ENCODE peak calls at places on chromosome 18, in four cellular contexts. E is A549, O is HepG2, X is H1. M is an unnamed sample.

GRCh38 chr18:44715245-44715644 is 34.6 kb downstream of the SETBP1 start:
- DNase-seq in O (no peak), E (no peak), X (no peak), M (no peak)

GRCh38 chr18:24170389-24170788 is 31.5 kb downstream of the CABYR start:
- DNase-seq in X (no peak), E (no peak), O (peak), M (no peak)

GRCh38 chr18:50590625-50591024 is 30.7 kb downstream of the MAPK4 start:
- DNase-seq in E (no peak), X (no peak), O (no peak), M (no peak)

GRCh38 chr18:32372381-32373061 is 98.2 kb downstream of the GAREM1 start:
- DNase-seq in E (peak), X (no peak), O (peak), M (no peak)

GRCh38 chr18:13440277-13441248 is 222.0 kb downstream of the LDLRAD4 start:
- DNase-seq in E (no peak), O (no peak), X (no peak), M (no peak)

GRCh38 chr18:2338601-2339000 is 232.7 kb downstream of the METTL4 start:
- DNase-seq in E (no peak), X (no peak), O (no peak), M (no peak)

GRCh38 chr18:35111086-35111485 is 69.9 kb downstream of the MAPRE2 start:
- DNase-seq in E (no peak), O (no peak), X (no peak), M (no peak)

GRCh38 chr18:76619342-76620315 is 124.6 kb upstream of the ZNF516 start:
- DNase-seq in E (no peak), O (no peak), X (peak), M (no peak)

GRCh38 chr18:21004721-21005120 is 106.9 kb downstream of the ROCK1 start:
- DNase-seq in O (no peak), X (no peak), E (peak), M (no peak)

GRCh38 chr18:64171576-64171975 is 22.7 kb upstream of the LINC00305 start:
- DNase-seq in O (no peak), X (no peak), E (no peak), M (no peak)

GRCh38 chr18:63258749-63259580 is 60.6 kb downstream of the BCL2 start:
- DNase-seq in E (no peak), X (no peak), O (no peak), M (no peak)

GRCh38 chr18:5197032-5197434 is at the start of gene AKAIN1:
- DNase-seq in E (no peak), O (peak), X (peak), M (peak)

GRCh38 chr18:48939368-48940097 is 11.2 kb downstream of the SMAD7 start:
- DNase-seq in O (no peak), E (no peak), X (no peak), M (no peak)

GRCh38 chr18:67938691-67939090 is 422.2 kb upstream of the DSEL start:
- DNase-seq in X (no peak), O (no peak), E (no peak), M (no peak)

GRCh38 chr18:37548679-37549289 is 16.8 kb downstream of the CELF4 start:
- DNase-seq in O (no peak), E (no peak), X (no peak), M (no peak)

GRCh38 chr18:2606335-2606734 is 35.0 kb downstream of the NDC80 start:
- DNase-seq in O (no peak), E (no peak), X (no peak), M (no peak)

DNA sequence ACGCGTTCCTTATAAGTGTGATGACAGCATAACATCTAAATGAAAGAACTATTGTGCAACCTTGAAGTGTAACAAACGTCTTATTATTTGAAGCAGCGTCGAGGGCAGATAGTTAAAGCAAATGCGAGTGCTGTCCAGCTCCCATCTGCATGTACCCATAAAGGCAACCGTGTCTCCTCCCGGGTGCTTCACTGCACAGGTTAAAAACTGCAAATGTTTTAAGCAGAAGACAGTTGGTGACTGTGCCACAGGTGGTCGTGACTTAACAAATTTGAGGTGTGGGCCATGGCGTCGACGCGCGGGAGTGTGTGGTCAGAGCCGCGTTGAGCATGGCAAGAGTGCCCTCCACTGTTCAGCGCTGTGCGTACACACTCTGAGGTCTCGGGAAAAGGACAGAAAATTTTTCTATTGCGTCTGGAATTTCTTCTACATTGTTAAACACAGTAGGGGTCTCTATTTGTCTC is 6.4 kb downstream of the SALL3 start:
- DNase-seq in O (peak), E (peak), X (peak), M (no peak)
- TF ChIP-seq PHF8 in O (no peak), E (no peak), X (no peak), M (no peak)

DNA sequence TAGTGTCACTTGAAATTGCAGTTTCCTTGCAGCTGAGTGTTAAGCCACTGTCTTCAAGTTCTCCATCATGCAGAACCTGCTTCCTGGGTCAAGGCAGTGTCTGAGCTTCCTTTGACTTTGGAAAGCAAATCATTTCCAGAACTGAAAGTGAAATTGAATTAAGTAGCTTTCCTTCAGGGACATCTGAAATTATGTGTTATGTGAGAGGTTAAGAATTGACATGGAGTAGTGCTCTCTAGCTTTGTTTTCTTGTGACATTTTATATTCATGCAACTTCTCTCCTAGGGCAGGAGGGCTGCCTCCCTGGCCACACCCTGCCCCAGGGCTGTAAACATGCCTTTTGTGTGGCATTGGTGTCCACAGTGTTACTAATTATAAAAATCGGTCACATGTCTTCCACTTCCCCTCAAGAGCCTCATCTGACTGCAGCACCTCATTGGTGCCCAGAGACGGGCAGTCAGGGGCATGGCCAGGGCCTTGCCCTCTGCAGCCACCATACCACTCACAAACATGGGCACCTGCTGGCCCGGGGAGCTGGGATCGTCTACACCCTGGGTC is 14.4 kb downstream of the RAB12 start:
- DNase-seq in X (no peak), O (no peak), E (no peak), M (no peak)
- TF ChIP-seq PHF8 in X (no peak), O (no peak), E (no peak), M (no peak)

GRCh38 chr18:7305416-7305815 is 74.5 kb downstream of the LRRC30 start:
- DNase-seq in X (no peak), O (no peak), E (no peak), M (no peak)

GRCh38 chr18:7307586-7307985 is 76.7 kb downstream of the LRRC30 start:
- DNase-seq in O (no peak), E (no peak), X (no peak), M (no peak)

GRCh38 chr18:7303306-7303705 is 72.4 kb downstream of the LRRC30 start:
- DNase-seq in O (no peak), X (no peak), E (no peak), M (no peak)

GRCh38 chr18:7303751-7304370 is 73.0 kb downstream of the LRRC30 start:
- DNase-seq in X (no peak), E (no peak), O (no peak), M (no peak)

DNA sequence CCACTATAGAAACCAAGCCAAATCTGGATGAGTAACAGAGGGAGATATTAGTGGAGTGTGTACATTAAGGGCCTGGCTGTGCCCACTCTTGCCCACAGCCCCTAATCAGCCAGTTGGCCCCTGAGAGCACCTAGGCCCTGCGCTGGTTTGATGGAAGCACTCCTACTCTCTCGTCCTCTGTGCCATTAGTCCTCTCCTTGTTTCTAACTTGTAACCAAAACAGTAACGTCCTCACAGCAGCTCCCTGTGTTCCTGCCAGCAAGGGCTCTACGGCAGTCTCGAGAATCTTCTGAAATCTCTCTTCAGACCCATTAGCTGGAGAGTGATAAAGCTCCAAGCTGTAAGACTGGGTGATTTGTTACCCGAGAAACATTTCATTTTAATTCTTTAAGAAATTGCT is 76.1 kb downstream of the LRRC30 start:
- DNase-seq in X (no peak), E (no peak), O (no peak), M (no peak)
- TF ChIP-seq PHF8 in X (no peak), E (no peak), O (no peak), M (no peak)

DNA sequence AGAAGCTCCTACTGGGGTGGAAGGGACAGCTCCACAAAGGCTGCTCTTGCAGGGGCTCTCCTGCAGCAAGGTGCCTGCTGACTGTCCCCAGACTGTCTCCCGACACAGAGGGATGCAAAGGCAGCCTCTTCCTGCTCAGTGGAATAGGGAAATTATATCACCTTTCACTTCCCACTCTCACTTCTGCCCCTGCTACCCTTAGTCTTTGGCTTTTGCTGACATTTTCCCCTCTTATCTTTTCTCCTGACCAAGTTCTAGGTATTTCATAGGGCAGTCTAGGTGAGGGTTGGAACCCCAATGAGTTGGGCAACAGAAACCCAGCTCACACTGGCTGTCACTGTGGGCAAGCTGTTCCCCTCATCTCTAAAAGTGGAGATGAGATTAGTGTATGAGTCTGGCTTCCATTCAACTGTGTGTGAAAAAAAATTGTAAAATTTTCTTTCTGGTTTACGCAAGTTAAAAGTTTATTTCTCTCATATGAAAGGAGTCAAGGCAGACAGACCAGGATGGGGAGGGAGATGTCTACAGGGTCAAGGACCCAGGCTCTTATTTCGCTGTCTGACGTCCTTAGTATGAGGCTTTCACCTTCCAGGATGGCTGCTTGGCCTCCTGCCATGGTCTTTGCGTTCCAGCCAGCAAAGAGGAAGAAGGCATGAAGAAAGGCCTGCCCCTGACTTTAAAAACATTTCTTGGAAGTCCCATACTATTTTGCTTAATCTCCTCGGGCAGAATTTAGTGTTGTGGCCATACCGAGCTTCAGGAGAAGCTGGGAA is 7.5 kb upstream of the MOCOS start:
- DNase-seq in X (no peak), O (no peak), E (no peak), M (no peak)
- TF ChIP-seq PHF8 in X (no peak), O (no peak), E (no peak), M (no peak)

GRCh38 chr18:54205951-54206350 is 18.5 kb downstream of the MBD2 start:
- DNase-seq in O (no peak), X (no peak), E (no peak), M (no peak)
- TF ChIP-seq PHF8 in O (no peak), X (no peak), E (no peak), M (no peak)